ENCODE peak calls at places on chromosomes 13 and 19, in five cellular contexts. One of them, this sample, is unnamed.
A peak's percentile ranks its signal among the peaks of the same experiment; 100 is the strongest.

GRCh38 chr19:35768082-35768421 is 7.3 kb upstream of the ARHGAP33 start:
- DNase-seq in mammary epithelial cell: no peak
- DNase-seq in H9: no peak
- DNase-seq in endodermal cell: no peak
- DNase-seq in fibroblast of lung: no peak
- DNase-seq in this sample: no peak

GRCh38 chr19:11160119-11160768 is 4.7 kb upstream of the SPC24 start:
- DNase-seq in mammary epithelial cell: no peak
- DNase-seq in H9: no peak
- DNase-seq in endodermal cell: no peak
- DNase-seq in fibroblast of lung: peak; percentile 83
- DNase-seq in this sample: no peak

GRCh38 chr13:52428295-52428694 is 22.1 kb downstream of the VPS36 start:
- DNase-seq in mammary epithelial cell: peak; percentile 44
- DNase-seq in H9: no peak
- DNase-seq in endodermal cell: no peak
- DNase-seq in fibroblast of lung: no peak
- DNase-seq in this sample: no peak

GRCh38 chr19:7927605-7928333 is 1.8 kb upstream of the CTXN1 start:
- DNase-seq in mammary epithelial cell: no peak
- DNase-seq in H9: no peak
- DNase-seq in endodermal cell: no peak
- DNase-seq in fibroblast of lung: no peak
- DNase-seq in this sample: peak; percentile 83

GRCh38 chr13:103031332-103031873 is 34.8 kb downstream of the SLC10A2 start:
- DNase-seq in mammary epithelial cell: peak; percentile 24
- DNase-seq in H9: no peak
- DNase-seq in endodermal cell: no peak
- DNase-seq in fibroblast of lung: no peak
- DNase-seq in this sample: no peak

GRCh38 chr19:19758164-19758563 is 25.3 kb upstream of the ZNF14 start:
- DNase-seq in mammary epithelial cell: no peak
- DNase-seq in H9: peak; percentile 35
- DNase-seq in endodermal cell: peak; percentile 61
- DNase-seq in fibroblast of lung: no peak
- DNase-seq in this sample: no peak

GRCh38 chr13:88507909-88508308 is 836.7 kb downstream of the SLITRK5 start:
- DNase-seq in mammary epithelial cell: no peak
- DNase-seq in H9: no peak
- DNase-seq in endodermal cell: no peak
- DNase-seq in fibroblast of lung: no peak
- DNase-seq in this sample: no peak

GRCh38 chr13:104416973-104417372 is 1350.8 kb upstream of the SLC10A2 start:
- DNase-seq in mammary epithelial cell: no peak
- DNase-seq in H9: no peak
- DNase-seq in endodermal cell: no peak
- DNase-seq in fibroblast of lung: no peak
- DNase-seq in this sample: no peak

GRCh38 chr13:46087481-46087880 is 17.4 kb downstream of the CPB2 start:
- DNase-seq in mammary epithelial cell: no peak
- DNase-seq in H9: no peak
- DNase-seq in endodermal cell: no peak
- DNase-seq in fibroblast of lung: no peak
- DNase-seq in this sample: no peak

GRCh38 chr19:38669532-38669931 is 22.1 kb downstream of the ACTN4 start:
- DNase-seq in mammary epithelial cell: no peak
- DNase-seq in H9: no peak
- DNase-seq in endodermal cell: no peak
- DNase-seq in fibroblast of lung: no peak
- DNase-seq in this sample: peak; percentile 67

GRCh38 chr19:45676851-45677263 is 8.8 kb downstream of the GIPR start:
- DNase-seq in mammary epithelial cell: no peak
- DNase-seq in H9: no peak
- DNase-seq in endodermal cell: no peak
- DNase-seq in fibroblast of lung: no peak
- DNase-seq in this sample: peak; percentile 82

GRCh38 chr19:54154603-54155345 is 4.7 kb downstream of the LENG1 start:
- DNase-seq in mammary epithelial cell: no peak
- DNase-seq in H9: no peak
- DNase-seq in endodermal cell: no peak
- DNase-seq in fibroblast of lung: no peak
- DNase-seq in this sample: no peak

GRCh38 chr13:94192576-94192975 is 286.9 kb downstream of the DCT start:
- DNase-seq in mammary epithelial cell: peak; percentile 12
- DNase-seq in H9: peak; percentile 57
- DNase-seq in endodermal cell: peak; percentile 86
- DNase-seq in fibroblast of lung: peak; percentile 49
- DNase-seq in this sample: no peak

GRCh38 chr13:27792393-27793218 is at the start of gene GSX1:
- DNase-seq in mammary epithelial cell: peak; percentile 79
- DNase-seq in H9: peak; percentile 88
- DNase-seq in endodermal cell: peak; percentile 94
- DNase-seq in fibroblast of lung: peak; percentile 74
- DNase-seq in this sample: peak; percentile 88

GRCh38 chr13:99758465-99759162 is 213.0 kb downstream of the ZIC5 start:
- DNase-seq in mammary epithelial cell: no peak
- DNase-seq in H9: no peak
- DNase-seq in endodermal cell: no peak
- DNase-seq in fibroblast of lung: no peak
- DNase-seq in this sample: no peak

DNA sequence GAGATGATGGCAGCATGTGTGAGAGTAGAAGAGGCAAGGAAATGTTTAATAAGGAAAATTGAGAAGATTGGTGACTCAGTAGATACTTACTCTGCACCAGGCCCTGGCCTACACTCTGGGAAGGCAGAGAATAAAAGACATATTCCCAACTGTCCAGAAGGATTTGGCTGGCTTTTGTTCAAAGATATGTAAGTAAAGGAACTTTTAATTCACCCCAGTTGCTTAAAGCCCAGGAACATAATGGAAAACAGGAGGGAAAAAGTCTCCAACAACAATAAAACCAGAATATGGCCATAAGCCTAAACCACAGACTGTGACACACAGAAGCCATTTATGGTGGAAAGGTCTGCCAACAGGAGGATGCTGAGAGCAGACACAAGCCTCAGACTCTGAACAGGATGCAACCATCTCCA is 169.3 kb upstream of the STARD13 start:
- DNase-seq in mammary epithelial cell: no peak
- DNase-seq in H9: no peak
- DNase-seq in endodermal cell: no peak
- DNase-seq in fibroblast of lung: peak; percentile 6
- DNase-seq in this sample: no peak
- H3K9ac ChIP-seq in mammary epithelial cell: no peak overlapping the region
- H3K9ac ChIP-seq in H9: no peak overlapping the region
- H3K9ac ChIP-seq in endodermal cell: no peak overlapping the region
- H3K9ac ChIP-seq in fibroblast of lung: no peak overlapping the region
- H3K9ac ChIP-seq in this sample: no peak overlapping the region

GRCh38 chr19:4060621-4061177 is 6.0 kb downstream of the ZBTB7A start:
- DNase-seq in mammary epithelial cell: no peak
- DNase-seq in H9: no peak
- DNase-seq in endodermal cell: peak; percentile 40
- DNase-seq in fibroblast of lung: no peak
- DNase-seq in this sample: no peak
- H3K9ac ChIP-seq in mammary epithelial cell: no peak overlapping the region
- H3K9ac ChIP-seq in H9: no peak overlapping the region
- H3K9ac ChIP-seq in endodermal cell: no peak overlapping the region
- H3K9ac ChIP-seq in fibroblast of lung: peak overlapping the region; percentile 20
- H3K9ac ChIP-seq in this sample: peak overlapping the region; percentile 85

GRCh38 chr19:18377026-18377425 is 8.9 kb upstream of the GDF15 start:
- DNase-seq in mammary epithelial cell: no peak
- DNase-seq in H9: no peak
- DNase-seq in endodermal cell: no peak
- DNase-seq in fibroblast of lung: no peak
- DNase-seq in this sample: no peak

GRCh38 chr19:18373892-18374629 is 11.9 kb upstream of the GDF15 start:
- DNase-seq in mammary epithelial cell: peak; percentile 90
- DNase-seq in H9: peak; percentile 99
- DNase-seq in endodermal cell: peak; percentile 99
- DNase-seq in fibroblast of lung: peak; percentile 99
- DNase-seq in this sample: peak; percentile 99

GRCh38 chr19:18368504-18369222 is 17.3 kb upstream of the GDF15 start:
- DNase-seq in mammary epithelial cell: no peak
- DNase-seq in H9: no peak
- DNase-seq in endodermal cell: no peak
- DNase-seq in fibroblast of lung: no peak
- DNase-seq in this sample: no peak

DNA sequence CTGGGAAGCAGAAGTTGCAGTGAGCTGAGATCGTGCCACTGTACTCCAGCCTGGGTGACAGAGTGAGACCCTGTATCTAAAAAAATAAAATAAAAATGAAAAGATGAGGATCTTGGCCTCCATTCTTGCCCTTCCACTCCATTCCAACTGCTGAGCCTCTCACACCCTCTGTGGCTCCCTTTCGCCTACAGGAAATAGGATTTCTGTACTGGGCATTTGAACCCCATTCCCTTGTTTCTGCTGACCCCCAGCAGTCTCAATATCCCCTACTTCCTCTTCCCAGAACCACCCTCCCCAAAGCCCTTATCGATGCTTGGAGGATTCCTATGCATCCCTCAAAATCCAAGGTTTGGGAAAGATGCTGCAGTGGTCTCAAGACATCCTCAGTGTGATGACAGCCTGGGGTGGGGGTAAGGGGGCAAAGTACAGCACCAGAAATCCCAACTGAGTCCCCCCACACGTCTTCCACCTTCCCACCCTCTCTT is 12.5 kb upstream of the GDF15 start:
- DNase-seq in mammary epithelial cell: no peak
- DNase-seq in H9: no peak
- DNase-seq in endodermal cell: no peak
- DNase-seq in fibroblast of lung: no peak
- DNase-seq in this sample: no peak
- H3K9ac ChIP-seq in mammary epithelial cell: peak overlapping the region; percentile 68
- H3K9ac ChIP-seq in H9: no peak overlapping the region
- H3K9ac ChIP-seq in endodermal cell: no peak overlapping the region
- H3K9ac ChIP-seq in fibroblast of lung: no peak overlapping the region
- H3K9ac ChIP-seq in this sample: peak overlapping the region; percentile 78

GRCh38 chr13:41458939-41459753 is 1.8 kb downstream of the RGCC start:
- DNase-seq in mammary epithelial cell: peak; percentile 53
- DNase-seq in H9: no peak
- DNase-seq in endodermal cell: peak; percentile 74
- DNase-seq in fibroblast of lung: peak; percentile 77
- DNase-seq in this sample: peak; percentile 35
- H3K9ac ChIP-seq in mammary epithelial cell: no peak overlapping the region
- H3K9ac ChIP-seq in H9: no peak overlapping the region
- H3K9ac ChIP-seq in endodermal cell: no peak overlapping the region
- H3K9ac ChIP-seq in fibroblast of lung: no peak overlapping the region
- H3K9ac ChIP-seq in this sample: no peak overlapping the region

GRCh38 chr19:33064778-33065550 is at the start of gene RHPN2:
- DNase-seq in mammary epithelial cell: peak; percentile 63
- DNase-seq in H9: peak; percentile 81
- DNase-seq in endodermal cell: peak; percentile 92
- DNase-seq in fibroblast of lung: peak; percentile 66
- DNase-seq in this sample: peak; percentile 91

GRCh38 chr19:33062902-33063301 is 1.8 kb downstream of the RHPN2 start:
- DNase-seq in mammary epithelial cell: no peak
- DNase-seq in H9: no peak
- DNase-seq in endodermal cell: no peak
- DNase-seq in fibroblast of lung: no peak
- DNase-seq in this sample: no peak

GRCh38 chr19:33063356-33064116 is 1.2 kb downstream of the RHPN2 start:
- DNase-seq in mammary epithelial cell: no peak
- DNase-seq in H9: peak; percentile 35
- DNase-seq in endodermal cell: peak; percentile 71
- DNase-seq in fibroblast of lung: peak; percentile 33
- DNase-seq in this sample: no peak

GRCh38 chr19:33066543-33066942 is 1.9 kb upstream of the RHPN2 start:
- DNase-seq in mammary epithelial cell: no peak
- DNase-seq in H9: no peak
- DNase-seq in endodermal cell: no peak
- DNase-seq in fibroblast of lung: no peak
- DNase-seq in this sample: no peak

GRCh38 chr19:33064117-33064777 is 441 bp downstream of the RHPN2 start:
- DNase-seq in mammary epithelial cell: no peak
- DNase-seq in H9: peak; percentile 75
- DNase-seq in endodermal cell: peak; percentile 89
- DNase-seq in fibroblast of lung: no peak
- DNase-seq in this sample: peak; percentile 89
- H3K9ac ChIP-seq in mammary epithelial cell: no peak overlapping the region
- H3K9ac ChIP-seq in H9: no peak overlapping the region
- H3K9ac ChIP-seq in endodermal cell: peak overlapping the region; percentile 73
- H3K9ac ChIP-seq in fibroblast of lung: no peak overlapping the region
- H3K9ac ChIP-seq in this sample: peak overlapping the region; percentile 71

GRCh38 chr19:55647732-55648656 is at the start of gene CCDC106:
- DNase-seq in mammary epithelial cell: peak; percentile 27
- DNase-seq in H9: peak; percentile 86
- DNase-seq in endodermal cell: peak; percentile 91
- DNase-seq in fibroblast of lung: peak; percentile 75
- DNase-seq in this sample: peak; percentile 90
- H3K9ac ChIP-seq in mammary epithelial cell: peak within 1 kb of the TSS; percentile 25
- H3K9ac ChIP-seq in H9: peak within 1 kb of the TSS; percentile 63
- H3K9ac ChIP-seq in endodermal cell: peak within 1 kb of the TSS; percentile 68
- H3K9ac ChIP-seq in fibroblast of lung: peak within 1 kb of the TSS; percentile 61
- H3K9ac ChIP-seq in this sample: peak within 1 kb of the TSS; percentile 72